ENCODE peak calls at places on chromosome 1, in nine cellular contexts. N, J, S, I, U, Q, C, D and O are unnamed samples.

GRCh38 chr1:167890400-167890799 is 23.5 kb downstream of the ADCY10 start:
- DNase-seq in I (no peak), Q (no peak), C (no peak), S (no peak), U (no peak), D (no peak), J (no peak), N (no peak), O (no peak)

GRCh38 chr1:65167544-65167943 is 19.5 kb downstream of the AK4 start:
- DNase-seq in D (no peak), Q (no peak), C (no peak), J (no peak), I (no peak), S (no peak), N (no peak), U (no peak), O (no peak)

GRCh38 chr1:22711591-22712501 is 1.2 kb downstream of the EPHB2 start:
- DNase-seq in Q (no peak), N (peak; percentile 24), S (no peak), U (peak; percentile 48), C (no peak), J (no peak), D (peak; percentile 30), I (no peak), O (no peak)

GRCh38 chr1:212030936-212031528 is 4.3 kb downstream of the INTS7 start:
- DNase-seq in J (no peak), Q (peak; percentile 17), U (peak; percentile 93), N (no peak), D (no peak), C (peak; percentile 51), S (no peak), I (no peak), O (peak; percentile 63)

GRCh38 chr1:89850844-89851410 is 30.1 kb downstream of the LRRC8D start:
- DNase-seq in I (no peak), C (peak; percentile 39), S (no peak), U (no peak), J (no peak), D (no peak), N (no peak), Q (no peak), O (no peak)

GRCh38 chr1:39407496-39407888 is 83.9 kb upstream of the BMP8A start:
- DNase-seq in I (no peak), C (no peak), U (no peak), D (no peak), N (no peak), Q (no peak), J (no peak), S (no peak), O (no peak)

GRCh38 chr1:173249349-173249748 is 42.2 kb upstream of the TNFSF4 start:
- DNase-seq in N (no peak), Q (no peak), D (no peak), C (no peak), S (no peak), U (peak; percentile 51), J (no peak), I (no peak), O (no peak)

GRCh38 chr1:24568475-24568874 is 12.6 kb downstream of the NCMAP start:
- DNase-seq in Q (no peak), U (no peak), D (no peak), C (no peak), J (no peak), I (no peak), S (no peak), N (no peak), O (no peak)

GRCh38 chr1:111270781-111271463 is 19.7 kb upstream of the CHIA start:
- DNase-seq in I (no peak), S (no peak), Q (no peak), C (no peak), U (no peak), D (no peak), N (no peak), J (no peak), O (no peak)

GRCh38 chr1:10646347-10646861 is 150.0 kb downstream of the CASZ1 start:
- DNase-seq in N (no peak), I (no peak), D (no peak), C (peak; percentile 18), J (no peak), S (no peak), U (peak; percentile 51), Q (peak; percentile 13), O (no peak)
- TF ChIP-seq CTCF in N (no peak), I (no peak), D (no peak), C (no peak), J (no peak), S (no peak), U (no peak), Q (no peak), O (no peak)

DNA sequence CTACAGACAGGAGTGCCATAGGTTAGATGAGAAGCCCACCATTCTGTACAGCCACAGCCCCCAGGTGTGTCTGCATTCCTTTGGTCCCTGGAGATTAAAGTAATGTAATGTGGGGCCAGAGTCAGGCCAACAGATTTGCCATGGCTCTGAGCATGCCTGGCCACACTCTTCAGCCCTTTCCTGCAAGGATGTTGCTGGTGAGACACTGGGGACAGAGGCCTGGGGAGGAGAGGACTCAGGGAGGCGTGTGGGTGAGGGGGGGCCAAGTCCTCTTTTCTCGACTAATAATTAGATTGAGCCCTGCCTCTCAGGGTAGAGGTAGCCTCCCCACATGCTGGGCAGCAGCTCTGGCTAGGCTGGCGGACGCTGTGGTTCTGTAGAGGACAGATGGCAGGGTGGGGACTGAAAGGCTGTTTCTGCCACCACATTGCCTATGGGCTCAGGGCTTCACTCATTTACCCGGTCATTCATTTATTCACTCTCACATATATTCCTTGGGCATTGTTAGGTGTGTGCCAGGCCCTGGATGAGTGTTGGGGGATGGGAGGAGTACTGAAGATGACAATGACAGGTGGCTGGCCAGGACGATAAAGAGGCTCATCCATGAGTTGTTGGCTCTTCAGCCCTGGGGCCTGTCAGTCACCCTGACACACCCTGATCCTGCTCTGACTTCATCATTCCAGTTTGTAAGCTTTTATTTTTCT is 7.1 kb upstream of the PRCC start:
- DNase-seq in S (no peak), J (no peak), I (no peak), Q (no peak), U (no peak), D (no peak), N (no peak), C (no peak), O (no peak)
- TF ChIP-seq CTCF in S (no peak), J (no peak), I (no peak), Q (no peak), U (no peak), D (no peak), N (no peak), C (no peak), O (no peak)

GRCh38 chr1:32240140-32240951 is 6.7 kb upstream of the FAM167B start:
- DNase-seq in I (peak; percentile 69), S (peak; percentile 77), U (peak; percentile 51), C (no peak), D (peak; percentile 86), N (peak; percentile 45), Q (peak; percentile 60), J (peak; percentile 42), O (no peak)
- TF ChIP-seq CTCF in I (peak; percentile 29), S (no peak), U (peak; percentile 31), C (peak; percentile 27), D (no peak), N (no peak), Q (no peak), J (peak; percentile 24), O (peak; percentile 34)

GRCh38 chr1:10682449-10683365 is 113.7 kb downstream of the CASZ1 start:
- DNase-seq in C (no peak), D (no peak), U (no peak), S (no peak), I (no peak), Q (no peak), J (no peak), N (no peak), O (no peak)

GRCh38 chr1:10681296-10682113 is 114.9 kb downstream of the CASZ1 start:
- DNase-seq in N (no peak), J (no peak), S (no peak), Q (no peak), C (no peak), I (no peak), U (no peak), D (no peak), O (no peak)

GRCh38 chr1:10680487-10680886 is 116.0 kb downstream of the CASZ1 start:
- DNase-seq in N (no peak), S (no peak), I (no peak), C (no peak), D (no peak), Q (no peak), U (no peak), J (no peak), O (no peak)

GRCh38 chr1:10679521-10680220 is 116.8 kb downstream of the CASZ1 start:
- DNase-seq in J (no peak), C (peak; percentile 35), Q (peak; percentile 18), S (peak; percentile 10), D (peak; percentile 73), U (peak; percentile 48), N (peak; percentile 76), I (no peak), O (no peak)

DNA sequence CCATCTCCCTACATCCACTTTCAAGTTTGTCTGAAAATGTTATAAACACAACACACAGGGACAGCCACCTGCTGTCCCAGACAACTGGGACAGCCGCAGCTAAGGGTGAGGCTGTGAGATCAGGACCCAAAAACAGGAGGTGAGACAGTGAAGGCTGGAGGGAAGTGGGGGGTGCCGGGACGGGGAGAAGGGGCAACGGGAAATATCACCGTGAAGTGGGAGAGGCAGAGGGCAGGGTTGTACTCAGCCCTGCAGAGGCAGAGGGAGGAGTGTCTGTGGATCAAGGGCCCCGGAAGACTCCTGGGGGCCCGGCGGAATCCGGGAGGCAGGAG is 114.4 kb downstream of the CASZ1 start:
- DNase-seq in U (no peak), D (no peak), C (no peak), S (no peak), Q (no peak), J (no peak), N (no peak), I (no peak), O (no peak)
- TF ChIP-seq CTCF in U (no peak), D (no peak), C (no peak), S (no peak), Q (no peak), J (no peak), N (no peak), I (no peak), O (no peak)

DNA sequence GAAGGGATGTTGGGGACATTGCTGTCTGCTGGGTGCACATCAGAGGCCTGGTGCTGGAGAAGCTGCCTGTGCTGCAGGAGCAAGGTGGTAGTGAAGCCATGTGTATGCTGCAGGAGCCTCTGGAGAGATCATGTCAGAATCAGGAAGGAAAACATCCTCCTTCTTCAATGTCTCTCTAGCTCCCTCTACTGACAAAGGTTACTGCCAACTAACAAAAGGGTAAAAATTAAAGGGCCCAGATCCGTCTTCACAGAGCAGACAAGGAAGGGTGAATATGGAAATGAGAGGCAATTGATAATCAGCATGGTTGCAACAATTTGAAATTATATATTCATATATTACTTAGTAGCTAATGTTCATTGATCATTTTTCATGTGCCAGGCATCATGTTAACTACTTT is 32.2 kb downstream of the FAM177B start:
- DNase-seq in Q (peak; percentile 19), N (no peak), C (no peak), J (no peak), I (no peak), S (no peak), D (no peak), U (no peak), O (no peak)
- TF ChIP-seq CTCF in Q (no peak), N (peak; percentile 40), C (peak; percentile 17), J (no peak), I (no peak), S (peak; percentile 33), D (no peak), U (no peak), O (peak; percentile 4)

GRCh38 chr1:204130989-204131892 is 20.6 kb downstream of the ETNK2 start:
- DNase-seq in S (peak; percentile 62), U (peak; percentile 92), C (peak; percentile 43), D (no peak), N (no peak), J (no peak), Q (no peak), I (peak; percentile 45), O (peak; percentile 51)
- TF ChIP-seq CTCF in S (no peak), U (peak; percentile 30), C (peak; percentile 5), D (no peak), N (no peak), J (no peak), Q (no peak), I (no peak), O (peak; percentile 43)